ENCODE peak calls at places on chromosomes 13 and 19, in four cellular contexts. One of them, this sample, is unnamed.

GRCh38 chr19:14835011-14835410 is at the start of the genes OR7A5 and OR7C1:
- DNase-seq in fibroblast of the conjunctiva: no peak
- DNase-seq in NCI-H1694 treated with DMSO at 0.1 percent for 48 hours: no peak
- DNase-seq in HFFc6: no peak
- DNase-seq in this sample: no peak

GRCh38 chr13:49669735-49670309 is 21.5 kb downstream of the EBPL start:
- DNase-seq in fibroblast of the conjunctiva: peak
- DNase-seq in NCI-H1694 treated with DMSO at 0.1 percent for 48 hours: peak
- DNase-seq in HFFc6: peak
- DNase-seq in this sample: peak

GRCh38 chr13:27997904-27998522 is 9.5 kb upstream of the URAD start:
- DNase-seq in fibroblast of the conjunctiva: peak
- DNase-seq in NCI-H1694 treated with DMSO at 0.1 percent for 48 hours: peak
- DNase-seq in HFFc6: peak
- DNase-seq in this sample: no peak

GRCh38 chr13:48998893-48999292 is 23.2 kb downstream of the FNDC3A start:
- DNase-seq in fibroblast of the conjunctiva: no peak
- DNase-seq in NCI-H1694 treated with DMSO at 0.1 percent for 48 hours: no peak
- DNase-seq in HFFc6: no peak
- DNase-seq in this sample: no peak

GRCh38 chr19:4055209-4055552 is 11.5 kb downstream of the ZBTB7A start:
- DNase-seq in fibroblast of the conjunctiva: no peak
- DNase-seq in NCI-H1694 treated with DMSO at 0.1 percent for 48 hours: no peak
- DNase-seq in HFFc6: no peak
- DNase-seq in this sample: no peak

GRCh38 chr13:51315658-51316057 is 23.8 kb upstream of the SERPINE3 start:
- DNase-seq in fibroblast of the conjunctiva: no peak
- DNase-seq in NCI-H1694 treated with DMSO at 0.1 percent for 48 hours: no peak
- DNase-seq in HFFc6: no peak
- DNase-seq in this sample: no peak

GRCh38 chr19:58279042-58279924 is 528 bp downstream of the ZNF8 start:
- DNase-seq in fibroblast of the conjunctiva: peak
- DNase-seq in NCI-H1694 treated with DMSO at 0.1 percent for 48 hours: no peak
- DNase-seq in HFFc6: peak
- DNase-seq in this sample: no peak

GRCh38 chr19:13917888-13918406 is 11.9 kb downstream of the CC2D1A start:
- DNase-seq in fibroblast of the conjunctiva: no peak
- DNase-seq in NCI-H1694 treated with DMSO at 0.1 percent for 48 hours: no peak
- DNase-seq in HFFc6: no peak
- DNase-seq in this sample: no peak

GRCh38 chr13:113848020-113848419 is 15.9 kb downstream of the GAS6 start:
- DNase-seq in fibroblast of the conjunctiva: no peak
- DNase-seq in NCI-H1694 treated with DMSO at 0.1 percent for 48 hours: no peak
- DNase-seq in HFFc6: no peak
- DNase-seq in this sample: no peak